ENCODE peak calls at places on chromosomes 11 and 22, in four cellular contexts. O is H1, S is HepG2, Q is K562. R is an unnamed sample.
A peak's percentile ranks its signal among the peaks of the same experiment; 100 is the strongest.

GRCh38 chr11:35584321-35584720 is 33.9 kb upstream of the FJX1 start:
- DNase-seq in O (no peak), S (no peak), Q (no peak), R (no peak)

GRCh38 chr11:95335989-95336388 is 105.0 kb upstream of the SESN3 start:
- DNase-seq in O (no peak), S (no peak), Q (no peak), R (no peak)

GRCh38 chr11:90468923-90469322 is 246.1 kb upstream of the CHORDC1 start:
- DNase-seq in O (no peak), S (no peak), Q (no peak), R (no peak)

GRCh38 chr11:90476442-90477007 is 253.7 kb upstream of the CHORDC1 start:
- DNase-seq in O (peak; percentile 38), S (peak; percentile 29), Q (no peak), R (peak; percentile 8)

GRCh38 chr11:73194593-73194992 is 23.5 kb upstream of the P2RY2 start:
- DNase-seq in O (no peak), S (no peak), Q (no peak), R (no peak)

GRCh38 chr11:9276571-9276970 is 11.4 kb upstream of the DENND5A start:
- DNase-seq in O (no peak), S (no peak), Q (no peak), R (no peak)

GRCh38 chr11:121894581-121894980 is 221.4 kb downstream of the BLID start:
- DNase-seq in O (no peak), S (no peak), Q (no peak), R (no peak)

GRCh38 chr11:1453611-1454386 is 32.8 kb downstream of the MOB2 start:
- DNase-seq in O (peak; percentile 17), S (peak; percentile 44), Q (peak; percentile 76), R (peak; percentile 2)

GRCh38 chr11:47918882-47919495 is 61.4 kb upstream of the PTPRJ start:
- DNase-seq in O (no peak), S (no peak), Q (no peak), R (no peak)

GRCh38 chr22:37300551-37301017 is 18.3 kb downstream of the CYTH4 start:
- DNase-seq in O (no peak), S (no peak), Q (no peak), R (no peak)

GRCh38 chr11:17197431-17197898 is 10.3 kb downstream of the PIK3C2A start:
- DNase-seq in O (no peak), S (peak; percentile 93), Q (no peak), R (no peak)

GRCh38 chr11:19633276-19633675 is 79.4 kb upstream of the NAV2 start:
- DNase-seq in O (no peak), S (no peak), Q (no peak), R (no peak)

GRCh38 chr11:87851234-87851633 is 324.0 kb downstream of the RAB38 start:
- DNase-seq in O (no peak), S (no peak), Q (no peak), R (no peak)

GRCh38 chr11:57402188-57403066 is 12.0 kb upstream of the PRG2 start:
- DNase-seq in O (no peak), S (no peak), Q (peak; percentile 74), R (no peak)

GRCh38 chr11:83521647-83522596 is 235.8 kb upstream of the CCDC90B start:
- DNase-seq in O (no peak), S (peak; percentile 15), Q (no peak), R (no peak)

GRCh38 chr11:11073996-11074395 is 216.1 kb upstream of the ZBED5 start:
- DNase-seq in O (no peak), S (no peak), Q (no peak), R (no peak)

GRCh38 chr22:23126165-23127054 is 15.4 kb downstream of the RSPH14 start:
- DNase-seq in O (no peak), S (no peak), Q (peak; percentile 60), R (no peak)

GRCh38 chr11:123110397-123110796 is 48.5 kb upstream of the HSPA8 start:
- DNase-seq in O (no peak), S (no peak), Q (no peak), R (no peak)

GRCh38 chr11:71342951-71343827 is 90.8 kb upstream of the SHANK2 start:
- DNase-seq in O (peak; percentile 50), S (peak; percentile 77), Q (peak; percentile 80), R (no peak)

GRCh38 chr11:116851631-116852030 is 14.2 kb upstream of the APOA1 start:
- DNase-seq in O (no peak), S (no peak), Q (no peak), R (no peak)

GRCh38 chr22:40418366-40419201 is 48.2 kb downstream of the SGSM3 start:
- DNase-seq in O (no peak), S (no peak), Q (peak; percentile 19), R (no peak)

GRCh38 chr22:41697126-41697775 is 2.1 kb upstream of the MEI1 start:
- DNase-seq in O (peak; percentile 90), S (peak; percentile 81), Q (peak; percentile 82), R (peak; percentile 57)

GRCh38 chr11:103812680-103813079 is 223.8 kb upstream of the DDI1 start:
- DNase-seq in O (no peak), S (no peak), Q (no peak), R (no peak)

GRCh38 chr11:61844909-61845565 is 16.9 kb downstream of the FADS2 start:
- DNase-seq in O (no peak), S (no peak), Q (no peak), R (no peak)

DNA sequence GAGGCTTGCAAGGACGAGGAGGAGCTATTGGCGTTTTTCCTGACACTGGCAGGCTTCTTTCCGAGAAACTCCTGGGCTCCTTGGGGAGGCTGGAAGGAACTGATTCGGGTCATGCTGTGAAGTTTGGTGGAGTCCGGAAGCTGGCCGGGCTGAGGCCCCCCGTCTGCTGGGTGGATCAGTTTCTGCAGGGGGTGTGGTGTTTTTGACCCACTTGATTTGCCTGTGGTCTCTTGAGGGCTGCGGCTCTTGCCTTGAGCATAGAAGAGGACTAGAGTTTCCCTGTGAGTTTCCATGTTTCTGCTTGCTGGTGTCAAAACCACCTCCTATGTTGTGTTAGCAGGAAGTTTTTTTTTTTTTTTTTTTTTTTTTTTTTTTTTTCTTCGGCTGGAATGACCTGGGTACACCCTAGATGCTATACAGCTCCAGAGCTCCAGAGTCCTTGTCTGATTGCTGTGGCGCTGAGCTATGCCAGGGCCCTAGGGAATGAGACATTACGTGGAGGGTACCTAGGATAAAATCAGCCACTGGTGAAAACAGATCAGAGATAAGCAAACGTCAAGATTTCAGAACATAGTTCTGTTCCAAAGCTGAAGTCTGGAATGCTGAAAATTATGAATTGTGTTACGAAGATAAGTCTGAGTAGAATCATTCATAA is 728 bp downstream of the TBC1D22A start:
- DNase-seq in O (no peak), S (no peak), Q (peak; percentile 38), R (no peak)
- TF ChIP-seq KDM1A in O (no peak), S (no peak), Q (no peak), R (no peak)

DNA sequence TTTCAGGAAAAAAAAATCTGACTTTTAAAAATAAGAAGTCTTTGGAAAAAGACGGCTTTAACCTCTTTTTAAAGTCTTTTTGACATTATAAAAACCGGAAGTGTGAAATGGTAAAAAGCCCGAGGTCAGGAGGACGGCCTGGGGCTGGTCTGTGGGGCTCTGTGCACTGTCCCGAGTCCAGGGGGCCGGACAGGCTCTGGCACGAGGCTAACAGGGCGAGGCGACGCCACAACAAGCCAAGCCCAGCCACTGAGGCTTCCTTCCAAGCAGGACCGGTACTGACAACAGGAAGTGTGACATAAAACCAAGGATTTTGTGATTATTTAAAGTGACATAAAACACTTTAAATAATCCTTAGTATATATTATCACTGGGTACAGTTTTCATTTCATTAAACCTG is 39.2 kb downstream of the BRD1 start:
- DNase-seq in O (no peak), S (no peak), Q (no peak), R (no peak)
- TF ChIP-seq JUND in O (no peak), S (no peak), Q (no peak), R (no peak)

GRCh38 chr22:49719046-49719445 is 108.6 kb downstream of the BRD1 start:
- DNase-seq in O (no peak), S (no peak), Q (no peak), R (no peak)
- TF ChIP-seq KDM1A in O (no peak), S (no peak), Q (no peak), R (no peak)

GRCh38 chr11:64894070-64894811 is 15.8 kb upstream of the EHD1 start:
- DNase-seq in O (peak; percentile 50), S (peak; percentile 76), Q (peak; percentile 88), R (no peak)
- TF ChIP-seq JUND in O (no peak), S (no peak), Q (no peak), R (no peak)

DNA sequence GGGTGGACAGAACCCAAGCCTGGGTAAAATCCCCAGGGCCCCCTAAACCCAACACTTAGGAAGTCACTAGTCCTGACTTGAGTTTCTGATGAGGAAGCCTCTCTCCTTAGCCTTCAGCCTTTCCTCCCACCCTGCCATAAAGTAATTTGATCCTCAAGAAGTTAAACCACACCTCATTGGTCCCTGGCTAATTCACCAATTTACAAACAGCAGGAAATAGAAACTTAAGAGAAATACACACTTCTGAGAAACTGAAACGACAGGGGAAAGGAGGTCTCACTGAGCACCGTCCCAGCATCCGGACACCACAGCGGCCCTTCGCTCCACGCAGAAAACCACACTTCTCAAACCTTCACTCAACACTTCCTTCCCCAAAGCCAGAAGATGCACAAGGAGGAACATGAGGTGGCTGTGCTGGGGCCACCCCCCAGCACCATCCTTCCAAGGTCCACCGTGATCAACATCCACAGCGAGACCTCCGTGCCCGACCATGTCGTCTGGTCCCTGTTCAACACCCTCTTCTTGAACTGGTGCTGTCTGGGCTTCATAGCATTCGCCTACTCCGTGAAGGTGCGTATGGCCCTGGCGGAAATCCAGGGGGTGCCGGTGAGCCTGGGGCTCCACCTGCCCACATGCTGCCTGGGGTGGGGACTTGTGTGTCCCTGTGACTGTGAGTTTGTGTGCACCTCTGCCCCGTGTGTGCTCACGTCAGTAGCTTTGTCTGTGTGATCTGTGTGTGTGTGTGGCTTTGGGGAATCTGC is at the start of gene IFITM1:
- DNase-seq in O (no peak), S (no peak), Q (no peak), R (peak; percentile 92)
- TF ChIP-seq KDM1A in O (no peak), S (no peak), Q (no peak), R (no peak)

DNA sequence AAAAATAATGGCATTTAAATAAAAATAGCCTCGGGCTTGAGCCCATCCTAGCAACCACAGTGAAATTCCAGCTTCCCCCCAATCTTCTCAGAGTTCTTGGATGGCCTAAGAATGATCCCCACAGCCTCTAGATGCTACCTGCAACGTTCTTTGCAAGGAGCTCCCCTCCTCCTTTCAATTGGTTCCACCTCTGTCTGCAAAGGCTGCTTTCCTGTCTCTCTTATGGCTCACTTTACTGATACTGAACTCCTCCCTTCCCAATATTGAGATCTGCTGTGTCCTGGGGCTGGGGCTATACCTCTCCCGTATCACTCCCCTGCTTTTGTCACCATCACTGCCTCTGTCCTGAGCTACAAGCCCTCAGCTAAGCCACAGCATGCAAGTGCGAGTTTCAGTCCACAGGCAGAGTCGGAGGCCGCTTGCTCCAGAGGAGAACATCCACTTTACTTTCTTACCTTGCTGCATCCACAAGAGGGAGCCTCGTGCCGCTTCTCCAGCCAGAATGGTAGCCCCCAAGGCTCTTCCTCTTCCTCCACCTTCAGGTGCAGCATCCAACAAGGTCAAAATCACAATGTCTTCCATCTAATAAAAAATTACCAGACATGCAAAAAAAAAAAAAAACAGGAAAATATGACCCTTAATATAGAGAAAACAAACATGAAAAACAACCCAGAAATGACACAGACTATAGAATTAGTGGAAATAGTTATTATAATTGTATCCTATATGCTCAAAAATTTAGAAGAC is 48.6 kb upstream of the TMEM45B start:
- DNase-seq in O (peak; percentile 38), S (peak; percentile 52), Q (no peak), R (no peak)
- TF ChIP-seq JUND in O (no peak), S (no peak), Q (no peak), R (no peak)

GRCh38 chr22:46528121-46528610 is 9.3 kb downstream of the CELSR1 start:
- DNase-seq in O (no peak), S (peak; percentile 95), Q (no peak), R (no peak)
- TF ChIP-seq KDM1A in O (no peak), S (no peak), Q (no peak), R (no peak)